ENCODE peak calls at places on chromosomes 11 and 22, in four cellular contexts. B is Peyer's patch, Q is esophagus squamous epithelium, D is ovary. H is an unnamed sample.

GRCh38 chr11:68854273-68854958 is 12.7 kb upstream of the CPT1A start:
- DNase-seq in B (no peak), Q (no peak), D (no peak), H (no peak)

GRCh38 chr11:8092587-8093424 is 11.8 kb downstream of the TUB start:
- DNase-seq in B (peak; percentile 79), Q (no peak), D (no peak), H (no peak)

GRCh38 chr11:2448661-2449547 is 4.1 kb downstream of the KCNQ1 start:
- DNase-seq in B (no peak), Q (no peak), D (no peak), H (no peak)

GRCh38 chr11:109196016-109196415 is 226.0 kb upstream of the C11orf87 start:
- DNase-seq in B (no peak), Q (no peak), D (no peak), H (no peak)

GRCh38 chr11:91248199-91248807 is 976.3 kb upstream of the FAT3 start:
- DNase-seq in B (no peak), Q (no peak), D (no peak), H (no peak)

GRCh38 chr11:69640995-69641581 is at the start of gene CCND1:
- DNase-seq in B (peak; percentile 83), Q (no peak), D (no peak), H (no peak)

GRCh38 chr22:46290843-46291785 is 5.6 kb upstream of the GTSE1 start:
- DNase-seq in B (no peak), Q (no peak), D (no peak), H (no peak)

GRCh38 chr22:28929197-28929596 is 45.8 kb downstream of the ZNRF3 start:
- DNase-seq in B (no peak), Q (no peak), D (no peak), H (no peak)

GRCh38 chr11:112352907-112353306 is 92.2 kb upstream of the PLET1 start:
- DNase-seq in B (no peak), Q (no peak), D (no peak), H (no peak)

GRCh38 chr11:68271023-68271780 is 571 bp downstream of the C11orf24 start:
- DNase-seq in B (peak; percentile 81), Q (no peak), D (no peak), H (peak; percentile 35)

GRCh38 chr22:42433754-42434153 is 1.6 kb upstream of the NFAM1 start:
- DNase-seq in B (no peak), Q (no peak), D (no peak), H (no peak)

GRCh38 chr11:10727259-10727851 is 23.7 kb upstream of the CTR9 start:
- DNase-seq in B (no peak), Q (no peak), D (no peak), H (no peak)

DNA sequence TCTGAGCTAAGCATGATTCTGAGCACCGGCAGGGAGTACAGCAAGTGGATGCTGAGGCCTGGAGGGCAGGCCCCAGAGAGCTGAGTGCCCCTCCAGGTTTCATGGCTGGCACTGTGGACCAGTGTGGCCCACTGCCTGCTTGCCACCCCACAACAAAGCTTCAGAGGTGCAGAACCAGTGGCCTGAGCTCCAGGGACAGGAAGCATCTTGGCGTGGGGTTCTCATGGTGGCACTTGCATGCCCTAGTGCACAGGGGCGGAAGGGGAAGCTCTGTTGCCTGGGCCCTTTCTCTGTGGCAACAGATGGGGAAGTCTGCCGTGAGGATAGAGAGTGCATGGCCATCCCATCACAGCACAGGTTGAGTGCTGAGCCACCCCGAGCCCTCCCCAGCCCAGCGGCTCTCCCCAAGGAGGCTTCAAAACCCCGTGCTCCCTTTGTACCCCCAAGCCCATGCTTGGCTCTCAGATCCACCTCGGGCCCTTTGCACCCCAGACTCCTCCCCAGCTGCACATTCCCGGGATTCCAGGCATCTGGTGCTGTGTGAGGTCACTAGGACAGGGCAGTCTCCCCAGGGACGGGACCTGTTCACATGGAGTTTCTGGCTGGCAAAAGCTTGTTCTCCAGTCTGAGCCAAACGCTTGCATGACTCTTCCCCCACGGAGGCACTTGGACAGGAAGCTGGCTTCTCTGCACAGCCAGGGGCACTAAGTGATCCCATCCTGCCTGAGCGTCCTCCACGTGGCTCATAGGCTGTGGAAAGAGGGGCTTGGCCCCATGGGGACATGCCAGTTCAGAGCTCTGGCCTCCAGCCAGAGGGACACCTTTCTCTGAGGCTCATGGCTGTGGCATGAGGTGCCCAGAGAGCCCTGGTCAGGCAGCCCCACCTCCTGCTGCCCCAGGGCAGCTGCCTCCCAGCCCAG is 4.2 kb downstream of the SLC25A1 start:
- DNase-seq in B (peak; percentile 79), Q (no peak), D (no peak), H (no peak)
- TF ChIP-seq POLR2A in B (no peak), Q (no peak), D (no peak), H (no peak)

GRCh38 chr11:74749127-74749964 is 697 bp downstream of the RNF169 start:
- DNase-seq in B (peak; percentile 70), Q (no peak), D (peak; percentile 72), H (peak; percentile 24)
- TF ChIP-seq POLR2A in B (no peak), Q (no peak), D (no peak), H (no peak)

GRCh38 chr22:39152511-39153219 is at the start of gene CBX7:
- DNase-seq in B (peak; percentile 98), Q (peak; percentile 67), D (peak; percentile 96), H (peak; percentile 95)
- TF ChIP-seq POLR2A in B (peak; percentile 63), Q (no peak), D (peak; percentile 91), H (peak; percentile 87)

DNA sequence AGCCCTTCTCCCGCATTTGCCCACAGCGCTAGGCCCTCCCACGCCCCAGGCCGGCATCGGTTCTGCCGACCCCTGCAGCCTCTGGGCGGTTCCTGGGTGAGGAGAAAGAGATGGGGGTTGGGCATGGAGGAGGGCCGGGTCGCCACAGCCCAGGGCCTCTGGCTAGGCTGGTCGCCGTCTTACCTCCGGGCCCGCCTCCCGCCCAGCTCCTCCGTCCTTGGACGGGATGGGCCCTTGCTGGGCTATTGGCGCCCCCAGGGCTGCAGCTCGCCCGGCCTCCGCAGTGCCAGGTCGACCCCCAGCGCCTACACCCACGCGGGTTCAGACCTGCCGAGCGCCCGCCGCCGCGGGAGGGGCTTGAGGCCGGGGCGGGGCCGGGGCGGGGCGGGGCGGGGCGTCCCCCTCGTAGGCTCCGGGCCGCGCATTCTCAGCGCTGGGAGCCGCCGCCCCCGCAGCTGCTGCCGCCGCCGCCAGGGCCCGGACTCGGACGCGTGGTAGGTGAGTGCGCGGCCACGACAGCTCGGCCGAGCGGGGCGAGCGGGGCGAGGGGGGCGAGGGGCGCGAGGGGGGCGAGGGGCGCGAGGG is at the start of gene CD151:
- DNase-seq in B (peak; percentile 82), Q (no peak), D (no peak), H (peak; percentile 44)
- TF ChIP-seq POLR2A in B (no peak), Q (no peak), D (no peak), H (no peak)

GRCh38 chr11:44804449-44805151 is 77.8 kb downstream of the TSPAN18 start:
- DNase-seq in B (no peak), Q (no peak), D (no peak), H (no peak)

GRCh38 chr11:44805152-44805461 is 78.3 kb downstream of the TSPAN18 start:
- DNase-seq in B (no peak), Q (no peak), D (no peak), H (no peak)

GRCh38 chr11:44808053-44808753 is 81.4 kb downstream of the TSPAN18 start:
- DNase-seq in B (no peak), Q (no peak), D (no peak), H (no peak)

GRCh38 chr11:44805596-44805995 is 78.8 kb downstream of the TSPAN18 start:
- DNase-seq in B (no peak), Q (no peak), D (no peak), H (no peak)

GRCh38 chr11:44806631-44807030 is 79.9 kb downstream of the TSPAN18 start:
- DNase-seq in B (no peak), Q (no peak), D (no peak), H (no peak)
- TF ChIP-seq POLR2A in B (no peak), Q (no peak), D (no peak), H (no peak)

DNA sequence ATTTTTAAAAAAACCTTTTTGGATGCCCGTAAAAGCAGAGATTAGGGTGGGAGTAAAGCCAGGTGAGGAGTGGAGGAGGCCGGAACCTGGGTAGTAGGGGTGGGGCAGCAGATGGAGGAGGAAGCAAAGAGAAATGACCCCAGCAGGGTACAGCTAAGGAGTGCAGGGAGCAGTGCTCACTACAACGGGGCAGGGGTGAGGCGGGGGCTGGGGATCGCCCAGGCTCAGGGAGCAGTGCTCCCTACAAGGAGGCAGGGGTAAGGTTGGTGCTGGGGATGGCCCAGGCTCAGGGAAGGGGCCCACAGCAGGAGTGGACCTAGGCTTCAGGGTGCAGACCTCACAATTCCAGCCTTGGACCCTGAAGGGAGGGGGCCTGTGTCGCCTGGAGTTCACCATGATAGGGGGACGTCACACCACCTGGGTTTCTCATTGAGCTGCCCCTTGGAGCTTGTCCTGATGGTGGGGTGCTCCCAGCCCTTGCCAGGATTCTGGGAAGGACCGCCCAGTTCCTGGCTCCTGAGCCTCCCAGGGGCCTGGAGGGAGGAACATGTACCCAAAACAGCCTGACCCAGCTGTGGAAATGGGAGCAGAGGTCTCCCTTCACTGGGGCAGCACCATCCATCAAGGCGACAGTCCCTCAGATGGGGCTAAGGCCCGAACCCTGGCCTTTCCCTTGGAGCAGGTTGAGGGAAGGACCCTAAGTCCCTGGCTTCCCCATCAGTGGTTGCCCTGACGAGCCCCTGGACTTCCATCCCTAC is 2.9 kb upstream of the PNPLA2 start:
- DNase-seq in B (no peak), Q (no peak), D (no peak), H (no peak)
- TF ChIP-seq POLR2A in B (no peak), Q (no peak), D (no peak), H (no peak)

GRCh38 chr11:96389604-96390402 is at the start of the genes CCDC82 and JRKL:
- DNase-seq in B (peak; percentile 98), Q (peak; percentile 88), D (peak; percentile 98), H (peak; percentile 96)
- TF ChIP-seq POLR2A in B (peak; percentile 93), Q (no peak), D (no peak), H (peak; percentile 89)